ENCODE peak calls at places on chromosomes 11 and 22, in four cellular contexts. B is stimulated activated naive B cell treated with anti-CD40 and anti-IgM and Interleukin-4, amounts not matched to agents 10 μg/mL and 1 μg/mL and 100 μg/mL, for 72 hours; U is cardiac fibroblast; E is choroid plexus epithelial cell. C is an unnamed sample.

GRCh38 chr22:46340676-46341075 is 5.2 kb downstream of the TRMU start:
- DNase-seq in U (no peak), B (no peak), E (no peak), C (no peak)

GRCh38 chr11:109697140-109697843 is 275.3 kb downstream of the C11orf87 start:
- DNase-seq in U (peak), E (peak), B (no peak), C (peak)

GRCh38 chr11:127620660-127621059 is 620.1 kb upstream of the KIRREL3 start:
- DNase-seq in U (no peak), B (no peak), E (peak), C (no peak)

GRCh38 chr22:25334091-25334490 is 114.7 kb downstream of the CRYBB2 start:
- DNase-seq in B (peak), E (peak), U (peak), C (no peak)

GRCh38 chr11:78168539-78169477 is 19.6 kb downstream of the KCTD21 start:
- DNase-seq in E (peak), B (no peak), U (peak), C (no peak)

GRCh38 chr11:71324788-71325417 is 72.5 kb upstream of the SHANK2 start:
- DNase-seq in U (no peak), B (no peak), E (no peak), C (no peak)

GRCh38 chr22:38756631-38757463 is 1.0 kb upstream of the SUN2 start:
- DNase-seq in B (no peak), E (no peak), U (no peak), C (no peak)

GRCh38 chr11:117071344-117071787 is 26.9 kb downstream of the SIK3 start:
- DNase-seq in E (peak), B (no peak), U (peak), C (peak)

GRCh38 chr11:58574851-58575250 is 805 bp downstream of the LPXN start:
- DNase-seq in U (peak), B (no peak), E (peak), C (peak)

GRCh38 chr22:43210631-43211515 is 23.9 kb upstream of the TTLL12 start:
- DNase-seq in E (no peak), B (no peak), U (no peak), C (no peak)

C was measured in RCC 7860.